ENCODE peak calls at places on chromosomes 6 and 20, in five cellular contexts. L is activated T-helper 1 cell treated with Interleukin-2 at 50 U/mL for 16 hours, E is NCI-H1694 treated with DMSO at 0.1 percent for 48 hours, B is cardiac fibroblast, S is ovary. T is an unnamed sample.

GRCh38 chr6:143024977-143025376 is 35.7 kb upstream of the AIG1 start:
- DNase-seq in L (no peak), E (no peak), B (no peak), S (no peak), T (no peak)

GRCh38 chr6:93416575-93417420 is 2.6 kb downstream of the EPHA7 start:
- DNase-seq in L (no peak), E (peak), B (peak), S (peak), T (peak)

GRCh38 chr6:150252714-150253444 is 110.0 kb downstream of the PPP1R14C start:
- DNase-seq in L (no peak), E (no peak), B (peak), S (no peak), T (no peak)

GRCh38 chr6:157464653-157465535 is 83.9 kb downstream of the ZDHHC14 start:
- DNase-seq in L (no peak), E (no peak), B (no peak), S (no peak), T (peak)

GRCh38 chr20:4713401-4713800 is 8.3 kb upstream of the PRND start:
- DNase-seq in L (no peak), E (no peak), B (no peak), S (no peak), T (no peak)

GRCh38 chr6:135305684-135306083 is 124.6 kb downstream of the MYB start:
- DNase-seq in L (no peak), E (no peak), B (no peak), S (no peak), T (no peak)

GRCh38 chr20:3473944-3474343 is 3.1 kb downstream of the ATRN start:
- DNase-seq in L (no peak), E (no peak), B (no peak), S (no peak), T (no peak)

GRCh38 chr20:3613821-3614440 is 49.3 kb downstream of the GFRA4 start:
- DNase-seq in L (no peak), E (no peak), B (no peak), S (no peak), T (no peak)

GRCh38 chr6:141472123-141472522 is 660.6 kb upstream of the GJE1 start:
- DNase-seq in L (no peak), E (no peak), B (no peak), S (no peak), T (no peak)

GRCh38 chr6:29014729-29015608 is 9.9 kb upstream of the ZNF311 start:
- DNase-seq in L (no peak), E (no peak), B (peak), S (peak), T (no peak)

GRCh38 chr20:51358032-51358724 is 184.3 kb downstream of the NFATC2 start:
- DNase-seq in L (no peak), E (no peak), B (no peak), S (no peak), T (no peak)

GRCh38 chr6:126535585-126535984 is 195.7 kb downstream of the CENPW start:
- DNase-seq in L (no peak), E (no peak), B (peak), S (no peak), T (no peak)

GRCh38 chr6:147724454-147724853 is 216.0 kb downstream of the SAMD5 start:
- DNase-seq in L (no peak), E (no peak), B (no peak), S (no peak), T (no peak)

GRCh38 chr6:92201618-92202017 is 1217.7 kb downstream of the EPHA7 start:
- DNase-seq in L (no peak), E (no peak), B (no peak), S (no peak), T (no peak)

GRCh38 chr6:27605401-27606342 is 132.8 kb upstream of the ZNF184 start:
- DNase-seq in L (no peak), E (no peak), B (peak), S (no peak), T (no peak)

GRCh38 chr6:30684386-30685156 is 1.9 kb downstream of the PPP1R18 start:
- DNase-seq in L (peak), E (no peak), B (peak), S (peak), T (peak)

GRCh38 chr6:17820055-17820454 is 113.3 kb upstream of the NUP153 start:
- DNase-seq in L (no peak), E (no peak), B (no peak), S (no peak), T (no peak)

GRCh38 chr20:50191566-50192363 is 1.1 kb downstream of the CEBPB start:
- DNase-seq in L (peak), E (peak), B (peak), S (peak), T (no peak)

GRCh38 chr20:44643596-44644383 is 7.7 kb downstream of the ADA start:
- DNase-seq in L (peak), E (no peak), B (peak), S (peak), T (peak)

GRCh38 chr20:36542019-36542488 is 735 bp downstream of the MYL9 start:
- DNase-seq in L (no peak), E (no peak), B (peak), S (peak), T (no peak)

GRCh38 chr20:38893485-38894090 is 32.6 kb upstream of the FAM83D start:
- DNase-seq in L (peak), E (peak), B (peak), S (peak), T (no peak)

GRCh38 chr6:32941412-32941784 is 570 bp upstream of the HLA-DMB start:
- DNase-seq in L (peak), E (no peak), B (no peak), S (no peak), T (no peak)

GRCh38 chr20:55375920-55376319 is 629.4 kb downstream of the CBLN4 start:
- DNase-seq in L (no peak), E (no peak), B (no peak), S (no peak), T (no peak)

GRCh38 chr6:80163754-80164187 is 57.3 kb downstream of the BCKDHB start:
- DNase-seq in L (no peak), E (no peak), B (peak), S (no peak), T (no peak)

GRCh38 chr6:44151348-44152108 is 7.1 kb upstream of the CAPN11 start:
- DNase-seq in L (peak), E (peak), B (peak), S (peak), T (peak)

GRCh38 chr20:38537176-38537575 is 43.8 kb upstream of the ADIG start:
- DNase-seq in L (no peak), E (no peak), B (no peak), S (no peak), T (no peak)

GRCh38 chr6:144758602-144759001 is 473.5 kb downstream of the UTRN start:
- DNase-seq in L (no peak), E (no peak), B (peak), S (no peak), T (no peak)

GRCh38 chr6:13295576-13295975 is 32.8 kb downstream of the TBC1D7 start:
- DNase-seq in L (no peak), E (no peak), B (no peak), S (no peak), T (no peak)

GRCh38 chr20:61753196-61753942 is 312.3 kb downstream of the TAF4 start:
- DNase-seq in L (no peak), E (no peak), B (peak), S (no peak), T (no peak)

GRCh38 chr6:6438286-6438685 is 117.8 kb upstream of the F13A1 start:
- DNase-seq in L (no peak), E (no peak), B (no peak), S (no peak), T (no peak)

GRCh38 chr6:91117550-91117949 is 530.7 kb upstream of the MAP3K7 start:
- DNase-seq in L (no peak), E (no peak), B (no peak), S (no peak), T (no peak)

GRCh38 chr6:37473364-37474095 is 26.2 kb downstream of the CCDC167 start:
- DNase-seq in L (no peak), E (peak), B (peak), S (no peak), T (peak)